ENCODE peak calls at places on chromosomes 7 and 10, in eight cellular contexts. T is GM23248, K is AG04450, J is stomach, A is spleen, W is PC-9, E is right atrium auricular region, O is left lung. D is an unnamed sample.

GRCh38 chr7:11127112-11127785 is 153.6 kb downstream of the PHF14 start:
- DNase-seq in T (peak; percentile 17), K (no peak), J (no peak), A (no peak), W (no peak), E (no peak), O (no peak), D (no peak)

GRCh38 chr10:93267521-93267920 is 193.8 kb downstream of the CYP26A1 start:
- DNase-seq in T (no peak), K (no peak), J (no peak), A (no peak), W (no peak), E (no peak), O (no peak), D (no peak)

GRCh38 chr10:14605231-14605925 is 169.3 kb downstream of the FAM107B start:
- DNase-seq in T (peak; percentile 88), K (no peak), J (no peak), A (no peak), W (peak; percentile 93), E (no peak), O (no peak), D (peak; percentile 50)

GRCh38 chr10:45006631-45007030 is 5.9 kb downstream of the ZNF22 start:
- DNase-seq in T (no peak), K (no peak), J (no peak), A (no peak), W (peak; percentile 33), E (no peak), O (no peak), D (no peak)

GRCh38 chr7:138865843-138866242 is 67.8 kb upstream of the ATP6V0A4 start:
- DNase-seq in T (no peak), K (no peak), J (no peak), A (no peak), W (no peak), E (no peak), O (no peak), D (no peak)

GRCh38 chr7:76326646-76327233 is 24.3 kb downstream of the HSPB1 start:
- DNase-seq in T (peak; percentile 65), K (no peak), J (no peak), A (no peak), W (no peak), E (no peak), O (no peak), D (no peak)

GRCh38 chr7:148865283-148865682 is 18.8 kb downstream of the EZH2 start:
- DNase-seq in T (no peak), K (no peak), J (no peak), A (no peak), W (no peak), E (no peak), O (no peak), D (no peak)

GRCh38 chr10:22816298-22816653 is 101.9 kb upstream of the PIP4K2A start:
- DNase-seq in T (peak; percentile 91), K (peak; percentile 73), J (no peak), A (no peak), W (peak; percentile 59), E (no peak), O (peak; percentile 40), D (peak; percentile 86)

GRCh38 chr7:26609082-26609481 is 255.3 kb downstream of the SKAP2 start:
- DNase-seq in T (no peak), K (no peak), J (no peak), A (no peak), W (no peak), E (no peak), O (no peak), D (no peak)

GRCh38 chr10:79061441-79062315 is 7.1 kb upstream of the ZMIZ1 start:
- DNase-seq in T (no peak), K (no peak), J (peak; percentile 24), A (peak; percentile 69), W (no peak), E (no peak), O (peak; percentile 24), D (no peak)

GRCh38 chr10:15333909-15334649 is 37.0 kb downstream of the FAM171A1 start:
- DNase-seq in T (no peak), K (peak; percentile 76), J (no peak), A (no peak), W (no peak), E (no peak), O (no peak), D (no peak)

GRCh38 chr10:100184426-100185219 is 1.2 kb downstream of the ERLIN1 start:
- DNase-seq in T (peak; percentile 54), K (no peak), J (no peak), A (no peak), W (no peak), E (no peak), O (no peak), D (no peak)

GRCh38 chr7:73704640-73705550 is 14.6 kb downstream of the STX1A start:
- DNase-seq in T (no peak), K (no peak), J (no peak), A (no peak), W (peak; percentile 46), E (no peak), O (peak; percentile 72), D (no peak)

GRCh38 chr7:87146740-87147386 is 5.4 kb upstream of the DMTF1 start:
- DNase-seq in T (no peak), K (no peak), J (no peak), A (peak; percentile 78), W (no peak), E (no peak), O (no peak), D (no peak)

GRCh38 chr10:3850999-3851937 is 66.3 kb upstream of the KLF6 start:
- DNase-seq in T (peak; percentile 91), K (peak; percentile 52), J (no peak), A (no peak), W (peak; percentile 79), E (peak; percentile 60), O (no peak), D (peak; percentile 98)

GRCh38 chr10:25015927-25016348 is at the start of gene ENKUR:
- DNase-seq in T (peak; percentile 92), K (peak; percentile 82), J (peak; percentile 94), A (peak; percentile 95), W (peak; percentile 75), E (peak; percentile 93), O (peak; percentile 93), D (peak; percentile 64)

GRCh38 chr10:71644307-71645180 is 75.0 kb downstream of the C10orf105 start:
- DNase-seq in T (no peak), K (no peak), J (no peak), A (no peak), W (no peak), E (no peak), O (no peak), D (no peak)

GRCh38 chr10:116398224-116398623 is 29.4 kb upstream of the PNLIPRP3 start:
- DNase-seq in T (no peak), K (no peak), J (no peak), A (no peak), W (no peak), E (no peak), O (no peak), D (no peak)

GRCh38 chr10:61882621-61883375 is 18.7 kb upstream of the ARID5B start:
- DNase-seq in T (peak; percentile 75), K (no peak), J (no peak), A (no peak), W (no peak), E (no peak), O (no peak), D (no peak)

DNA sequence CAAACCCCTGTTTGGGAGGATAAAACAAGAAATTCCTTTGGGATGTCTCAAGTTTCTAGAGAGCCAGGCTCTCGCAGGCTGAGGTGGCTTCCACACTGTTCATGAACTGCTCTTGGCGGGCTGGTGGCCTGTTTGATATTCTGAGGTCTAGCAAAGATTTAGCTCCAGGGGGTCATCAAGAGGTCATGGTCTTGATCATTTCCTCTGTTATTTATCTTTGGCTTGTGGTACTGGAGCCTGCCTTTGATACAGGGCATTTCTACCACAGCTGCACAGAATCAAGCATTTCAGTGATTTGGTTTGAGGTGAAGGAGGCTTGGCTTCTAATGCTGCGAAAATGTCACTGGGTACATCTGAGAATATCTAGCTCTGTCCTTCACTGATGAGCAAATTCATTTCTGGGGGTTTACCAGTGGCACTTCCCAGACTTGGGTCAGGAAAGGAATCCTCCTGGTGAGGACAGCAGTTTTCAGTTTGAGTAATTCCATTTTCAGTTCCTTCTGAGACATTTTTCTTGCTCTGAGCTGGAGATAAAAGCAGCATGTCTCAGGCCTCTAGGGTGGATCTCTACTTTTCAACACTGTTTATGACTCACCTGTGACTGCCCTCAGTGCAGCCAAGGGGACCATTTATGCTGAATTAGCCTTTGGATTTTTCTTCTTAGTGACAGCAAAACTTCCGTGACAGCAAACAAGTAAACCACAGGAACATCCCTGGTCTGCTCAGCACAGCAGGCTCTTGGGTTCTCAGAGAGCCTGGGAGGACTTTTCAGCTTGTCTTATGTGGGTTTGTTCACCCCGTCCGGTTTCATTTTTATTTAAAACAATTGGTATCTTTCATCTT is 312.0 kb downstream of the RNLS start:
- DNase-seq in T (peak; percentile 85), K (no peak), J (no peak), A (no peak), W (no peak), E (no peak), O (no peak), D (no peak)
- H3K27ac ChIP-seq in T (peak overlapping the region; percentile 72), K (peak overlapping the region; percentile 62), J (no peak overlapping the region), A (peak overlapping the region; percentile 60), W (no peak overlapping the region), E (peak overlapping the region; percentile 41), O (peak overlapping the region; percentile 77), D (peak overlapping the region; percentile 9)

GRCh38 chr10:49163741-49164140 is 24.4 kb downstream of the TMEM273 start:
- DNase-seq in T (peak; percentile 93), K (peak; percentile 67), J (no peak), A (no peak), W (no peak), E (no peak), O (no peak), D (no peak)
- H3K27ac ChIP-seq in T (peak overlapping the region; percentile 53), K (peak overlapping the region; percentile 84), J (no peak overlapping the region), A (no peak overlapping the region), W (no peak overlapping the region), E (no peak overlapping the region), O (no peak overlapping the region), D (no peak overlapping the region)

DNA sequence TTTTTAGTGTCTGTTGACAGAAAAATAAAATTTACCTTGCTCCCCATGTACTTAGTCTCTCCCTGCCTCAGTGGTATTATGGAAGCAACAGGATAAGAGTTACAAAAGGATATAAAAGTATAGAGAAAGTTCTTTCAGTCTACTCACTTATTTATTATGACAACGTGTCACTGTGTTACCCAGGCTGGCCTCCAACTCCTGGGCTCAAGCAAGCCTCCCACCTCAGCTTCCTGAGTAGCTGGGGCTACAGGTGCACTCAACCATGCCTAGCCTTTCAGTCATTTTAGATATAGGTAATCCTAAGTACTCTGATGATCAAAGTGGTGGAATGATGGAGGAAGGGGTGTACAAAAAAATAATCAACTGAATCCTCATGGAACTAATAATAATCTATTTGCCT is 215.2 kb upstream of the MKLN1 start:
- DNase-seq in T (no peak), K (no peak), J (no peak), A (no peak), W (no peak), E (no peak), O (no peak), D (no peak)
- H3K27ac ChIP-seq in T (no peak overlapping the region), K (no peak overlapping the region), J (no peak overlapping the region), A (peak overlapping the region; percentile 96), W (peak overlapping the region; percentile 90), E (no peak overlapping the region), O (no peak overlapping the region), D (no peak overlapping the region)

GRCh38 chr7:77885155-77885554 is 86.6 kb downstream of the PHTF2 start:
- DNase-seq in T (no peak), K (no peak), J (no peak), A (no peak), W (no peak), E (no peak), O (no peak), D (no peak)

GRCh38 chr7:77888998-77889397 is 90.4 kb downstream of the PHTF2 start:
- DNase-seq in T (no peak), K (no peak), J (no peak), A (no peak), W (no peak), E (no peak), O (no peak), D (no peak)

GRCh38 chr7:77887567-77887966 is 89.0 kb downstream of the PHTF2 start:
- DNase-seq in T (peak; percentile 94), K (no peak), J (no peak), A (no peak), W (no peak), E (no peak), O (no peak), D (no peak)
- H3K27ac ChIP-seq in T (peak overlapping the region; percentile 93), K (no peak overlapping the region), J (no peak overlapping the region), A (no peak overlapping the region), W (no peak overlapping the region), E (peak overlapping the region; percentile 28), O (no peak overlapping the region), D (no peak overlapping the region)